ENCODE peak calls at places on chromosome 15, in seven cellular contexts. K, M, Q, T, R, P and V are unnamed samples. For H3K4me1, the result is how much of the 10 kb centered on the place peaks cover.

GRCh38 chr15:64851503-64851840 is 9.8 kb downstream of the PLEKHO2 start:
- DNase-seq in M (no peak), Q (no peak), P (peak), T (no peak), R (peak), K (no peak), V (no peak)

GRCh38 chr15:58433597-58434333 is 2.0 kb downstream of the LIPC start:
- DNase-seq in K (no peak), P (no peak), M (no peak), T (no peak), R (no peak), Q (no peak), V (no peak)

GRCh38 chr15:94001113-94001919 is 230.0 kb upstream of the MCTP2 start:
- DNase-seq in M (no peak), T (no peak), K (no peak), P (no peak), Q (no peak), R (no peak), V (no peak)

GRCh38 chr15:67196672-67197363 is 57.6 kb downstream of the AAGAB start:
- DNase-seq in Q (no peak), R (peak), P (peak), T (no peak), M (no peak), K (no peak), V (no peak)

GRCh38 chr15:80020731-80021130 is 38.7 kb upstream of the ZFAND6 start:
- DNase-seq in Q (no peak), T (no peak), P (no peak), R (no peak), M (no peak), K (no peak), V (no peak)

GRCh38 chr15:80152896-80153876 is at the start of gene FAH:
- DNase-seq in K (no peak), M (peak), T (no peak), R (no peak), Q (no peak), P (peak), V (peak)

GRCh38 chr15:92611995-92612745 is 43.4 kb downstream of the FAM174B start:
- DNase-seq in M (peak), P (no peak), T (no peak), K (no peak), R (no peak), Q (no peak), V (no peak)

GRCh38 chr15:96353931-96354730 is 23.6 kb downstream of the NR2F2 start:
- DNase-seq in P (peak), K (no peak), T (peak), R (peak), M (no peak), Q (peak), V (no peak)

GRCh38 chr15:70164910-70165791 is 67.4 kb upstream of the TLE3 start:
- DNase-seq in M (no peak), Q (no peak), T (no peak), K (no peak), P (no peak), R (no peak), V (no peak)

GRCh38 chr15:82530606-82531379 is 9.5 kb downstream of the RPS17 start:
- DNase-seq in T (peak), K (peak), P (peak), Q (peak), M (peak), R (peak), V (peak)

GRCh38 chr15:88243156-88243555 is 13.4 kb downstream of the NTRK3 start:
- DNase-seq in K (no peak), P (no peak), M (no peak), Q (no peak), T (no peak), R (no peak), V (no peak)

GRCh38 chr15:70268698-70269251 is 171.1 kb upstream of the TLE3 start:
- DNase-seq in R (no peak), T (no peak), Q (no peak), K (no peak), M (no peak), P (peak), V (no peak)

GRCh38 chr15:80485370-80486164 is 81.4 kb downstream of the ARNT2 start:
- DNase-seq in K (no peak), R (no peak), Q (no peak), P (no peak), T (no peak), M (no peak), V (peak)

GRCh38 chr15:81098884-81099601 is 35.0 kb upstream of the CFAP161 start:
- DNase-seq in T (peak), K (peak), M (no peak), R (peak), P (no peak), Q (no peak), V (no peak)

GRCh38 chr15:68424754-68425390 is 7.1 kb downstream of the ITGA11 start:
- DNase-seq in P (peak), Q (no peak), M (no peak), T (no peak), K (no peak), R (peak), V (no peak)

GRCh38 chr15:58396181-58396580 is 35.6 kb upstream of the LIPC start:
- DNase-seq in R (no peak), K (no peak), T (no peak), Q (no peak), M (no peak), P (peak), V (peak)

GRCh38 chr15:72229076-72229946 is 1.7 kb downstream of the PKM start:
- DNase-seq in R (peak), M (peak), Q (no peak), P (peak), T (no peak), K (no peak), V (peak)

GRCh38 chr15:30953731-30954378 is 37.6 kb downstream of the MTMR10 start:
- DNase-seq in P (peak), M (no peak), R (no peak), K (no peak), Q (no peak), T (peak), V (peak)

GRCh38 chr15:101206173-101206572 is 45.7 kb downstream of the CHSY1 start:
- DNase-seq in P (peak), R (no peak), T (no peak), K (no peak), M (no peak), Q (no peak), V (no peak)

GRCh38 chr15:82305621-82306048 is 43.0 kb downstream of the SAXO2 start:
- DNase-seq in M (no peak), T (no peak), K (no peak), P (no peak), R (no peak), Q (no peak), V (no peak)

GRCh38 chr15:72790302-72790955 is 6.9 kb upstream of the ADPGK start:
- DNase-seq in P (peak), T (no peak), Q (no peak), K (no peak), M (no peak), R (no peak), V (peak)

GRCh38 chr15:39455502-39455991 is 125.3 kb upstream of the THBS1 start:
- DNase-seq in M (no peak), Q (no peak), K (no peak), T (no peak), P (peak), R (no peak), V (peak)

GRCh38 chr15:68349173-68349572 is 71.6 kb downstream of the FEM1B start:
- DNase-seq in R (no peak), K (no peak), T (no peak), M (no peak), P (no peak), Q (no peak), V (no peak)

GRCh38 chr15:96337354-96337990 is 7.0 kb downstream of the NR2F2 start:
- DNase-seq in K (no peak), R (no peak), T (no peak), M (no peak), Q (no peak), P (peak), V (no peak)

DNA sequence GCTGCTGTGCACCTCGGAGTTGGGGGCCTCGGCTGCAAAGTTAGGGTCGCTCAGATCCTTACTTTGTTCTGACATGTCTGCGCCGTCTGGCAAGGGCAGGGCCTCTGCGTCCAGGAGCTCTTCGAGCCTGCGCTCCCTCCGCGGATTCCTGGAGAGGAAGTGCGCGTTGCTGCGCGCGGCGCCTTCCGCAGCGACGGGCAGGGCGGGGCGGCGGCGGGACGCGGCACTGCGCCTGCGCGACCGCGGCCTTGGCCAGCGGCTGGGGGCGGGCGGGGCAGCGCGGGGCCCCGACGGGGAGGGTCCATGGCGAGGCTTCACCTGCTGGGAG is at the start of gene NDN:
- DNase-seq in T (peak), K (peak), Q (peak), R (peak), M (no peak), P (peak), V (no peak)
- H3K4me3 ChIP-seq in T (peak), K (peak), Q (peak), R (peak), M (no peak), P (no peak), V (no peak)

GRCh38 chr15:89402406-89402805 is 67.8 kb upstream of the POLG start:
- DNase-seq in R (no peak), P (no peak), Q (no peak), T (no peak), M (no peak), K (no peak), V (no peak)
- H3K4me1 ChIP-seq in R (under half), P (under half), Q (under half), T (under half), M (under half), K (under half), V (under half)

GRCh38 chr15:36344887-36345286 is 234.5 kb upstream of the CDIN1 start:
- DNase-seq in Q (no peak), P (no peak), T (no peak), R (no peak), K (no peak), M (no peak), V (no peak)
- H3K4me3 ChIP-seq in Q (no peak), P (no peak), T (no peak), R (no peak), K (no peak), M (no peak), V (no peak)

GRCh38 chr15:73930371-73930770 is 4.1 kb downstream of the LOXL1 start:
- DNase-seq in R (no peak), Q (no peak), M (no peak), K (peak), T (peak), P (peak), V (peak)
- H3K4me1 ChIP-seq in R (under half), Q (under half), M (under half), K (under half), T (under half), P (under half), V (under half)